ENCODE peak calls at places on chromosomes 6 and 20, in five cellular contexts. I, N, M, Z and Q are unnamed samples.

GRCh38 chr6:51753635-51754034 is 333.8 kb downstream of the PKHD1 start:
- DNase-seq in I (no peak), N (peak; percentile 38), M (peak; percentile 39), Z (peak; percentile 3), Q (no peak)

GRCh38 chr6:33746651-33747100 is at the start of gene IP6K3:
- DNase-seq in Z (no peak), M (no peak), N (no peak), I (no peak), Q (no peak)

GRCh38 chr6:89489078-89489477 is 56.1 kb downstream of the ANKRD6 start:
- DNase-seq in I (no peak), N (no peak), Z (no peak), M (no peak), Q (no peak)

GRCh38 chr6:1325471-1326309 is 13.8 kb downstream of the FOXQ1 start:
- DNase-seq in Z (peak; percentile 99), N (no peak), I (peak; percentile 77), M (no peak), Q (peak; percentile 93)

GRCh38 chr20:46367967-46368901 is 38.2 kb downstream of the ELMO2 start:
- DNase-seq in M (no peak), Z (peak; percentile 56), I (no peak), N (peak; percentile 87), Q (no peak)

GRCh38 chr6:156808287-156808686 is 31.1 kb downstream of the ARID1B start:
- DNase-seq in Z (no peak), M (no peak), I (no peak), N (peak; percentile 53), Q (peak; percentile 13)

GRCh38 chr20:49909499-49910339 is 5.6 kb downstream of the SPATA2 start:
- DNase-seq in I (no peak), M (no peak), N (peak; percentile 51), Z (peak; percentile 52), Q (no peak)

GRCh38 chr6:3466488-3467219 is 9.8 kb upstream of the SLC22A23 start:
- DNase-seq in N (no peak), M (no peak), I (no peak), Z (no peak), Q (no peak)

GRCh38 chr6:157800420-157801237 is 22.4 kb upstream of the SNX9 start:
- DNase-seq in M (no peak), N (no peak), I (no peak), Z (no peak), Q (peak; percentile 86)

GRCh38 chr6:106666290-106667021 is 37.1 kb downstream of the QRSL1 start:
- DNase-seq in Z (no peak), M (peak; percentile 17), I (no peak), N (no peak), Q (no peak)

GRCh38 chr6:82138075-82138791 is 109.3 kb downstream of the IBTK start:
- DNase-seq in I (no peak), N (no peak), Z (no peak), M (no peak), Q (no peak)

GRCh38 chr6:163416640-163417253 is 2.2 kb downstream of the QKI start:
- DNase-seq in I (peak; percentile 26), N (peak; percentile 79), M (no peak), Z (peak; percentile 88), Q (peak; percentile 87)

GRCh38 chr20:62830821-62831220 is 14.0 kb downstream of the COL9A3 start:
- DNase-seq in I (no peak), M (no peak), Z (no peak), N (peak; percentile 42), Q (no peak)

GRCh38 chr6:121881974-121882667 is 446.7 kb downstream of the GJA1 start:
- DNase-seq in N (no peak), I (no peak), Z (no peak), M (no peak), Q (peak; percentile 92)

GRCh38 chr6:137416376-137417109 is 77.7 kb downstream of the OLIG3 start:
- DNase-seq in M (no peak), I (no peak), Z (no peak), N (peak; percentile 36), Q (peak; percentile 28)

GRCh38 chr20:1671891-1672669 is 14.5 kb upstream of the SIRPG start:
- DNase-seq in I (no peak), M (no peak), N (no peak), Z (no peak), Q (no peak)

GRCh38 chr20:41638459-41638858 is 20.3 kb upstream of the CHD6 start:
- DNase-seq in I (no peak), M (no peak), Z (no peak), N (no peak), Q (no peak)

GRCh38 chr6:10763006-10763405 is 15.4 kb downstream of the TMEM14B start:
- DNase-seq in Z (peak; percentile 38), N (no peak), M (no peak), I (no peak), Q (peak; percentile 82)

GRCh38 chr6:157631388-157631787 is 191.7 kb upstream of the SNX9 start:
- DNase-seq in N (no peak), Z (no peak), M (no peak), I (no peak), Q (peak; percentile 26)

GRCh38 chr6:41503435-41503768 is 42.8 kb upstream of the FOXP4 start:
- DNase-seq in I (no peak), N (no peak), Z (no peak), M (no peak), Q (no peak)

GRCh38 chr6:41504526-41505021 is 41.6 kb upstream of the FOXP4 start:
- DNase-seq in N (no peak), Z (no peak), M (no peak), I (no peak), Q (peak; percentile 23)

GRCh38 chr6:41502607-41503434 is 43.4 kb upstream of the FOXP4 start:
- DNase-seq in M (no peak), Z (no peak), I (no peak), N (no peak), Q (no peak)

GRCh38 chr6:41505084-41506049 is 40.8 kb upstream of the FOXP4 start:
- DNase-seq in Z (no peak), I (no peak), N (no peak), M (no peak), Q (peak; percentile 88)

DNA sequence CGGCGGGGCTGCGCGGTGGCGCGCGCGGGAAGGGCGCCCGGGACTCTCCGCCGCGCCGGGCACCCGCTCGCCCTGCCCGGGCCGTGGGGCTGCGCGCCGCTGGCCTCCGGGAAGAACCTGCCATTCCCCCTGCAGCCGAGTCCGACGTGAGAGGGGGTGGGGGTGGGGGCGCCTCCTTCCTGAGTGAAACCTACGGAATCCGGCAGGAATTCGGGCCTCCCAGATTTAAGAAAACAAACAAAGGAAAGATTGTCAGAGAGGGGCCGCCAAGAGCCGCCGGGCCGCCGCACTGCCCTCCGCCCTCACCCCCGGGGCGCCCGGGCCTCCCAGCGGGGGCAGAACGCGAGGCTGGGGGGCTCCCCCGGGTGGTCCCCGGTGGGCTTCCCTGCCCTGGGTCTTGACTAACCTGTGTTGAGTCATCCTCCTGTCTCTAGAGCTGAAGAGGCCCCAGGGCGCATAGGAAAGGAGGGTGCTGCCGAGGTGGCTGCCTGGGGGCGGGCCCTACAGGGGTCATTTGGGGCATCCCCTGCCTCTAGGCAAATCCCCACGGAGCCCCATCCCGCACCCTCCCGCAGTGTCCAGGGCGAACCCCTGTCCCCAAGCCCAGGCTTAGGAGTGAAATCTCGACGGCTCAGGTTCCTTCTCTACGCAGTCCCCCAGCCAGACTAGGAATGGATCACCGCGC is 42.2 kb upstream of the FOXP4 start:
- DNase-seq in I (peak; percentile 27), M (no peak), Z (peak; percentile 52), N (no peak), Q (peak; percentile 73)
- TF ChIP-seq MAFK in I (no peak), M (no peak), Z (no peak), N (no peak), Q (no peak)

GRCh38 chr6:116384727-116385461 is 14.1 kb downstream of the DSE start:
- DNase-seq in Z (no peak), M (no peak), N (no peak), I (no peak), Q (no peak)

GRCh38 chr6:116385462-116385807 is 14.7 kb downstream of the DSE start:
- DNase-seq in Z (no peak), M (no peak), I (no peak), N (no peak), Q (peak; percentile 82)

GRCh38 chr6:116385911-116386310 is 15.2 kb downstream of the DSE start:
- DNase-seq in Z (no peak), I (no peak), N (no peak), M (no peak), Q (peak; percentile 33)

GRCh38 chr6:116387374-116387773 is 16.6 kb downstream of the DSE start:
- DNase-seq in I (no peak), M (no peak), Z (no peak), N (no peak), Q (peak; percentile 90)

DNA sequence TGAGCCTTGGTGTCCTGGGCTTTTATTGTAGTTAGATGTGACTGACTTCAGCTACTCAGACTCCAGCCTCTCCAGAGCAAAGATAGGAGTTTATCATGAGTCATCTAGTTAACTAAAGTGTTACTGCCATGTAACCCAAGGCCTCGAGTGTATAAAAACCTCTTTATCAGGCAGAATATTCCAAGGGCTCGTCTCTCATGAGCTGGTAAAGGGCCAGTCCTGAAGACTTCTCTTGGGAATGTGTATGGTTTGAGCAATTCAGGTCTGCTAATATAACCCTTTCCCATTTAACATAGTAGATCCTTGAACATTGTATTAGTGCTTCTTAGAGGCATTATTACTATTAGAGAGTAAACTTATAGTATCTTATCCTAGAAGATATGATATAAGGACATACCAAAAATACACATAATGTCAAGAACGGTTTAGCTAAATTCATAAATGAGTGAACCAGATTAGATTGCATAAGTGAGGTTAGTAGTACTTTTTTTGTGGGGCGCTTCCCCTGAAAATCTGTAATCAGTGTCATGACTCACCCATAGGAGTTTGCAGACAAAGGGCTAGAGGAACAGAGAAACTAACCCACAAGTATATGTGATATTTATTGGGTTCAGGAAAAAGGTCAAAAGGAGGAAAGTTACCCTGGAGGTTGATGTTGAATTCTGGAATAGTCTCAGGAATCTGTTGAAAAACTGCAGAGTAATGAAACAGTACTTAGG is 16.0 kb downstream of the DSE start:
- DNase-seq in Z (no peak), M (no peak), N (no peak), I (peak; percentile 9), Q (peak; percentile 80)
- TF ChIP-seq MAFK in Z (no peak), M (no peak), N (no peak), I (no peak), Q (no peak)

DNA sequence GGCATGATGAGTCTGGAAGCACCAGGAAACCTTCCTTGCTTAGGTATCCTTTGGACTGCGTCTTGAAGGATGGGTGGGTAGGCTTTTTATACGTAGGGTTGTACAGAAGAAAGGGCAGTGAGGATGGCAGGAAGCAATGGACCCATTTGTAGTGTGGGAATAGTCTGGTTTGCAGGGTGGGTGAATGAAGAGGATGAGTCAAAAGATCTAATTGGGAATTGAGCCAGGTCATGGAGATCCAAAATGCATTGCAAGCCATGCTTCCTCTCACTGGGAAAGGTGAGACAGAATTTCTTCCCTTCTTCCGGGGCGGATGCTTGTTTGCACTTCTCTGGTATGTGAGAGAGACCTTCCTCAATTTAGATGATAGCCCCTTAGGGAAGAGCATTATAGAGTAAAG is 10.1 kb upstream of the BTBD3 start:
- DNase-seq in I (no peak), Z (no peak), N (no peak), M (no peak), Q (peak; percentile 46)
- TF ChIP-seq MAFK in I (no peak), Z (no peak), N (no peak), M (no peak), Q (no peak)

GRCh38 chr20:3077618-3078134 is 6.3 kb downstream of the OXT start:
- DNase-seq in M (no peak), Z (no peak), N (peak; percentile 85), I (no peak), Q (no peak)

GRCh38 chr20:3081641-3082040 is 2.9 kb downstream of the AVP start:
- DNase-seq in I (no peak), Z (no peak), M (no peak), N (no peak), Q (no peak)

GRCh38 chr20:3082306-3082951 is 2.1 kb downstream of the AVP start:
- DNase-seq in M (no peak), I (no peak), N (no peak), Z (no peak), Q (no peak)

GRCh38 chr20:3082955-3083952 is 1.3 kb downstream of the AVP start:
- DNase-seq in N (no peak), Z (peak; percentile 26), M (no peak), I (no peak), Q (no peak)

GRCh38 chr20:3080939-3081388 is 3.6 kb downstream of the AVP start:
- DNase-seq in M (no peak), N (no peak), Z (no peak), I (no peak), Q (peak; percentile 18)
- TF ChIP-seq MAFK in M (no peak), N (no peak), Z (no peak), I (no peak), Q (no peak)